ENCODE peak calls at places on chromosome 22, in seven cellular contexts. Z is HT1080; X is nephron progenitor cell; K is stimulated activated CD8-positive, alpha-beta memory T cell treated with anti-CD3 and anti-CD28 coated beads, Interleukin-4, amount 100 ng/mL, for 4 hours; D is ELR; V is AG09309; W is activated CD4-positive, alpha-beta T cell treated with anti-CD3 and anti-CD28 coated beads, Interleukin-2, amount 50 U/mL, for 48 hours. E is an unnamed sample.

GRCh38 chr22:35648066-35649025 is at the start of gene APOL6:
- DNase-seq in Z (peak), X (no peak), K (peak), D (peak), V (no peak), W (peak), E (peak)

GRCh38 chr22:33823552-33823951 is 96.7 kb downstream of the LARGE1 start:
- DNase-seq in Z (peak), X (no peak), K (no peak), D (no peak), V (no peak), W (no peak), E (no peak)

GRCh38 chr22:27474711-27475547 is 326.6 kb downstream of the MN1 start:
- DNase-seq in Z (peak), X (no peak), K (no peak), D (peak), V (peak), W (no peak), E (no peak)

GRCh38 chr22:31087744-31088215 is 6.7 kb downstream of the SMTN start:
- DNase-seq in Z (no peak), X (no peak), K (no peak), D (no peak), V (no peak), W (no peak), E (no peak)

GRCh38 chr22:38259370-38259769 is 13.4 kb downstream of the TMEM184B start:
- DNase-seq in Z (no peak), X (no peak), K (no peak), D (no peak), V (no peak), W (no peak), E (no peak)

GRCh38 chr22:40030757-40031092 is 36.0 kb downstream of the FAM83F start:
- DNase-seq in Z (no peak), X (no peak), K (no peak), D (no peak), V (no peak), W (no peak), E (no peak)

GRCh38 chr22:46386312-46386711 is 50.8 kb downstream of the TRMU start:
- DNase-seq in Z (no peak), X (no peak), K (no peak), D (no peak), V (no peak), W (no peak), E (no peak)

GRCh38 chr22:29744902-29745301 is 21.9 kb downstream of the ZMAT5 start:
- DNase-seq in Z (no peak), X (no peak), K (no peak), D (no peak), V (peak), W (no peak), E (no peak)

GRCh38 chr22:22076937-22077703 is 94.5 kb upstream of the TOP3B start:
- DNase-seq in Z (no peak), X (no peak), K (no peak), D (peak), V (no peak), W (no peak), E (no peak)

GRCh38 chr22:17754233-17754925 is 19.9 kb downstream of the BID start:
- DNase-seq in Z (no peak), X (no peak), K (no peak), D (peak), V (no peak), W (no peak), E (no peak)

GRCh38 chr22:30591588-30592359 is at the start of gene PES1:
- DNase-seq in Z (peak), X (peak), K (peak), D (peak), V (peak), W (peak), E (peak)

GRCh38 chr22:42560381-42560780 is 6.6 kb downstream of the SERHL2 start:
- DNase-seq in Z (no peak), X (no peak), K (no peak), D (no peak), V (no peak), W (no peak), E (no peak)

GRCh38 chr22:44224166-44224565 is 43.4 kb downstream of the PARVG start:
- DNase-seq in Z (no peak), X (no peak), K (no peak), D (no peak), V (no peak), W (no peak), E (no peak)

GRCh38 chr22:50570861-50571260 is 7.4 kb downstream of the CPT1B start:
- DNase-seq in Z (no peak), X (no peak), K (no peak), D (no peak), V (no peak), W (no peak), E (no peak)

GRCh38 chr22:24059121-24059520 is 48.0 kb downstream of the CABIN1 start:
- DNase-seq in Z (peak), X (no peak), K (no peak), D (peak), V (peak), W (no peak), E (no peak)

GRCh38 chr22:44658371-44658953 is 43.5 kb upstream of the PRR5 start:
- DNase-seq in Z (peak), X (no peak), K (no peak), D (no peak), V (peak), W (no peak), E (no peak)

GRCh38 chr22:36326178-36327161 is 61.3 kb downstream of the MYH9 start:
- DNase-seq in Z (no peak), X (no peak), K (no peak), D (no peak), V (no peak), W (no peak), E (no peak)

GRCh38 chr22:18955696-18956095 is 19.6 kb upstream of the PRODH start:
- DNase-seq in Z (no peak), X (no peak), K (no peak), D (no peak), V (no peak), W (no peak), E (no peak)

GRCh38 chr22:35070451-35071093 is 4.6 kb downstream of the ISX start:
- DNase-seq in Z (no peak), X (no peak), K (no peak), D (no peak), V (no peak), W (no peak), E (no peak)

GRCh38 chr22:36378080-36378788 is 9.5 kb downstream of the MYH9 start:
- DNase-seq in Z (no peak), X (no peak), K (no peak), D (no peak), V (no peak), W (no peak), E (no peak)

E was measured in naive B cell.